ENCODE peak calls at places on chromosome 10, in five cellular contexts. Y is ovary; V is left ventricle myocardium inferior; U is pancreas; M is CD8-positive, alpha-beta memory T cell. T is an unnamed sample.
A peak's percentile ranks its signal among the peaks of the same experiment; 100 is the strongest.

GRCh38 chr10:2625094-2625493 is 442.3 kb upstream of the PFKP start:
- DNase-seq in Y (no peak), V (no peak), U (no peak), M (no peak), T (no peak)

GRCh38 chr10:119516381-119517234 is 25.9 kb downstream of the RGS10 start:
- DNase-seq in Y (no peak), V (no peak), U (no peak), M (peak; percentile 38), T (no peak)

GRCh38 chr10:98344589-98345038 is 70.4 kb downstream of the PYROXD2 start:
- DNase-seq in Y (peak; percentile 71), V (peak; percentile 84), U (no peak), M (no peak), T (peak; percentile 77)

GRCh38 chr10:10235003-10235402 is 782.7 kb upstream of the CELF2 start:
- DNase-seq in Y (no peak), V (no peak), U (no peak), M (no peak), T (no peak)

GRCh38 chr10:112990271-112990670 is 40.2 kb downstream of the TCF7L2 start:
- DNase-seq in Y (no peak), V (no peak), U (no peak), M (no peak), T (no peak)

GRCh38 chr10:122504551-122504950 is 43.2 kb downstream of the HTRA1 start:
- DNase-seq in Y (peak; percentile 85), V (peak; percentile 92), U (peak; percentile 84), M (no peak), T (peak; percentile 91)

GRCh38 chr10:68562666-68563522 is 2.8 kb downstream of the TET1 start:
- DNase-seq in Y (peak; percentile 19), V (no peak), U (no peak), M (no peak), T (no peak)

GRCh38 chr10:49174261-49174925 is 13.8 kb downstream of the TMEM273 start:
- DNase-seq in Y (no peak), V (no peak), U (no peak), M (no peak), T (no peak)

GRCh38 chr10:118332948-118333710 is 9.0 kb downstream of the FAM204A start:
- DNase-seq in Y (no peak), V (no peak), U (no peak), M (no peak), T (no peak)

GRCh38 chr10:7950981-7951847 is 103.3 kb upstream of the GATA3 start:
- DNase-seq in Y (no peak), V (no peak), U (no peak), M (no peak), T (no peak)

GRCh38 chr10:32004161-32004591 is 52.0 kb downstream of the KIF5B start:
- DNase-seq in Y (no peak), V (peak; percentile 20), U (peak; percentile 64), M (no peak), T (peak; percentile 32)

GRCh38 chr10:11403116-11403515 is 208.3 kb downstream of the USP6NL start:
- DNase-seq in Y (no peak), V (no peak), U (no peak), M (peak; percentile 31), T (no peak)

GRCh38 chr10:5603091-5603847 is 63.1 kb downstream of the ASB13 start:
- DNase-seq in Y (no peak), V (no peak), U (no peak), M (no peak), T (no peak)

GRCh38 chr10:71247804-71248203 is 35.4 kb downstream of the UNC5B start:
- DNase-seq in Y (no peak), V (no peak), U (no peak), M (no peak), T (no peak)

GRCh38 chr10:99590799-99591198 is 29.4 kb downstream of the SLC25A28 start:
- DNase-seq in Y (no peak), V (no peak), U (no peak), M (no peak), T (no peak)

GRCh38 chr10:60940435-60940834 is 3.5 kb downstream of the RHOBTB1 start:
- DNase-seq in Y (no peak), V (no peak), U (no peak), M (no peak), T (no peak)

GRCh38 chr10:110625356-110625894 is 18.7 kb upstream of the RBM20 start:
- DNase-seq in Y (no peak), V (no peak), U (no peak), M (no peak), T (no peak)

GRCh38 chr10:113326160-113327111 is 226.4 kb upstream of the HABP2 start:
- DNase-seq in Y (peak; percentile 46), V (no peak), U (no peak), M (no peak), T (peak; percentile 46)

GRCh38 chr10:100377830-100378229 is 30.8 kb downstream of the SCD start:
- DNase-seq in Y (no peak), V (no peak), U (no peak), M (no peak), T (no peak)

GRCh38 chr10:5632430-5632829 is 34.0 kb downstream of the ASB13 start:
- DNase-seq in Y (no peak), V (no peak), U (no peak), M (no peak), T (no peak)

GRCh38 chr10:116246263-116246662 is 26.7 kb downstream of the GFRA1 start:
- DNase-seq in Y (no peak), V (no peak), U (no peak), M (no peak), T (no peak)

GRCh38 chr10:11663763-11664555 is 52.5 kb upstream of the USP6NL start:
- DNase-seq in Y (no peak), V (no peak), U (no peak), M (no peak), T (no peak)

GRCh38 chr10:48266528-48266927 is 8.0 kb downstream of the FRMPD2 start:
- DNase-seq in Y (no peak), V (no peak), U (no peak), M (no peak), T (no peak)

GRCh38 chr10:62618576-62619408 is 185.7 kb upstream of the ADO start:
- DNase-seq in Y (no peak), V (no peak), U (no peak), M (no peak), T (no peak)

DNA sequence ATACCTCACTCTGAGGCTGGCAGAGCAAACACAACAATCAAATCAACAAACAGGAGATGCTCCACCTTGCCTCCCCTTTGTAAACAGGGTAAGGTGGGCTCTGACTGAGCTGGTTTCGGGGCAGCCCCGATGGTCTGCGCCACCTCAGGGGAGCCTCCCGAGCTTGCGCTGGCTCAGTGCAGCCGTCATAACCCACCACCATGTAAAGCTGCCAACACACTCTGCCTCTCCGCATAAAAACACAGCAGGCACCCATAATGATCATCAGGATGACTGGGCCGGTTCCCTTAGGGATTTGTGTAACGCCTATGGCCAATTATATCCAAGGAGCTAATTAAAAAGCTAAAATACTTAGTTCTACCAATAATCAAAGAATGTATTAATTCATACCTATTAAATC is 124.5 kb downstream of the PRPF18 start:
- DNase-seq in Y (no peak), V (no peak), U (no peak), M (no peak), T (no peak)
- H3K4me3 ChIP-seq in Y (no peak overlapping the region), V (no peak overlapping the region), U (no peak overlapping the region), M (no peak overlapping the region), T (no peak overlapping the region)

DNA sequence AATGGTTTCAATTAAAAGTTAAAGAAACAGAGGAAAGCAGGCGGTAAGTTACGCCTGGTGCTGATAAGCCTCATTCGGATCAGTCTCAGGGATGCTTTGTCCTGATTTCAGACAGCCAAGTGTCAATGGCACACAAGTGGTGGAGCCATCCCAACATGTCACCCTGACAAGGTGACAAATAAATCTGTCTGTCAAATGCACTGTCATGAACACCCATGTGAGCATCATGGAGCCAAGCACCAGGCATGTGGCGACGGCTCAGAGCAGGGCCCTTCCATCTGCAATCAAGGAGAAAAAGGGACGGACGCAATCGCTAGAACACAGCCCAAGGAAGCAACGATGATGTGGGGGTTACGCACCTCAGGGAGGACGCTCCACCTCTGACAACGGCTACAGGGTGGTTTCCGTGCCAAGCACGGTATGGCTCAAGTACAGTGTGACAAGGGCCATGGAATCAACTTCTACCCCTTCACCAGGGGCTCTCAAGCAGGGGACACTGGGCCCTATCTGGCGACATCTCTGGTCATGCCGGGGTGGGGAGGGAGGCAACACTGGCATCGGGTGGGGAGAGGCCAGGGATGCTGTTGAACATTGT is 66.2 kb downstream of the CTBP2 start:
- DNase-seq in Y (no peak), V (no peak), U (no peak), M (no peak), T (no peak)
- H3K4me3 ChIP-seq in Y (no peak overlapping the region), V (peak overlapping the region; percentile 43), U (no peak overlapping the region), M (no peak overlapping the region), T (no peak overlapping the region)

GRCh38 chr10:21519327-21519933 is 6.1 kb downstream of the SKIDA1 start:
- DNase-seq in Y (no peak), V (no peak), U (no peak), M (no peak), T (no peak)
- H3K4me3 ChIP-seq in Y (peak overlapping the region; percentile 48), V (peak overlapping the region; percentile 75), U (peak overlapping the region; percentile 0), M (no peak overlapping the region), T (peak overlapping the region; percentile 56)

DNA sequence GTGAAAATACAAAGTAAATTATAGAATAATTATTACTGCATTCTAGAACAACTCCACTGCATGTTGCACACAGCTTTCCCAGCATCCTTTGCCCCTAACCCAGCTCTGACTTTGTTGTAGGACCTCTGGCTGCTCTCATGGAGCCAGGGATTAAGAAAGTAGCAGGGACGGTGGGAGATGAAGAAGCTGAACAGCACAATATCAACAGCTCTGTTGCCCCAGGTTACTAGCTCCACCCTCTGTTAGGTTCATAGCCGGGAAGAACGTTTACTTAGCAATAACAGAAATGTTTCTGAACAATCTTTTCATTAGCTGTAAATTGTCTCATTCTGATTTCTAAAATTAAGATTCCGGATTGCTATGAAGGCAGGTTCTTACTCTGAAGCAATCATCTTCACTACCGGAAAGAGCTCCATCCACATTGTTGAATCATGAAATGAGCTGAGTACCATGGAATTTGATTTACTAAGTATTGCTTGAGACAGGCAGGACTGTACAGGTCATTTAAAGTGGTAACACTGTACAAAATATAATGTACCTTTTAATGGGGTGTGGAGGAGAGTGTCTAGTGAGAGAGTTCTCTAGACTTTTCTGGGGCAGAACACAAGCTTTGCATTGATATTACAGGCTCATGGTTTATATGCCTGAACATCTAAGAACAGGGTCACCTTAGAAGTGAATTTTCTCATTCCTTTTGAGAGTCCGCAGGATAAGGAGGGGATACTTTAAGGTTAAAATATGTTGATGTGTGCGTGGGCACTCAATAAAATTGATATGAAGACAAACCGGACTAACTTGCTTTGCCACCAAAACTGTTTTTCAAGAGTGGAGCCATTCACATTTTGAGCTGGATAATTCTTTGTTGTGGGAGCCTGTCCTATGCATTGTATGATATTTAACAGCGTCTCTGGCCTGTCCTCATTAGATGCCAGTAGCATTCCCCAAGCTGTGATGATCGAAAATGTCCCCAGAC is 20.8 kb upstream of the RAB18 start:
- DNase-seq in Y (no peak), V (no peak), U (no peak), M (no peak), T (no peak)
- H3K4me3 ChIP-seq in Y (no peak overlapping the region), V (no peak overlapping the region), U (no peak overlapping the region), M (no peak overlapping the region), T (no peak overlapping the region)